ENCODE peak calls at places on chromosome 3, in eight cellular contexts. U is IMR-90; S is GM23338; C is CD8-positive, alpha-beta T cell; F is psoas muscle; T is PC-9; J is AG04450; Q is thoracic aorta. E is an unnamed sample. For H3K27me3, the result is how much of the 10 kb centered on the place peaks cover.

GRCh38 chr3:193884652-193885051 is 251.3 kb upstream of the HES1 start:
- DNase-seq in J (no peak), T (no peak), Q (no peak), U (no peak), C (no peak), S (no peak), F (no peak), E (no peak)

GRCh38 chr3:112651516-112651915 is 10.6 kb upstream of the CCDC80 start:
- DNase-seq in S (no peak), T (no peak), J (no peak), Q (no peak), U (peak), F (no peak), C (no peak), E (no peak)

GRCh38 chr3:43001094-43001553 is 22.0 kb downstream of the GASK1A start:
- DNase-seq in C (no peak), U (peak), Q (peak), T (no peak), J (peak), S (no peak), F (peak), E (peak)

GRCh38 chr3:187264051-187264450 is 27.5 kb downstream of the MASP1 start:
- DNase-seq in S (no peak), Q (no peak), C (no peak), T (peak), J (peak), U (peak), F (no peak), E (no peak)

GRCh38 chr3:133849346-133849745 is 43.7 kb downstream of the SRPRB start:
- DNase-seq in T (no peak), Q (no peak), C (no peak), J (no peak), S (no peak), F (no peak), U (no peak), E (no peak)

GRCh38 chr3:130658666-130659065 is 88.0 kb downstream of the PIK3R4 start:
- DNase-seq in C (no peak), J (no peak), U (peak), Q (no peak), S (no peak), F (no peak), T (no peak), E (no peak)

GRCh38 chr3:150081084-150081483 is 110.4 kb upstream of the PFN2 start:
- DNase-seq in U (peak), S (no peak), Q (no peak), F (no peak), C (no peak), T (no peak), J (no peak), E (no peak)

GRCh38 chr3:139044366-139045210 is at the start of gene PRR23C:
- DNase-seq in J (no peak), Q (no peak), T (no peak), C (no peak), U (no peak), F (no peak), S (peak), E (no peak)

GRCh38 chr3:12750223-12750622 is 8.8 kb downstream of the TMEM40 start:
- DNase-seq in Q (no peak), U (peak), F (no peak), T (peak), C (no peak), S (no peak), J (peak), E (no peak)

GRCh38 chr3:152556731-152557254 is 278.1 kb upstream of the P2RY1 start:
- DNase-seq in S (no peak), U (peak), Q (no peak), T (no peak), J (no peak), C (no peak), F (no peak), E (no peak)

GRCh38 chr3:60708191-60708975 is 542.9 kb downstream of the FHIT start:
- DNase-seq in J (peak), U (peak), C (no peak), S (no peak), Q (no peak), T (no peak), F (no peak), E (no peak)

GRCh38 chr3:188559069-188559410 is 405.1 kb downstream of the LPP start:
- DNase-seq in C (no peak), J (no peak), T (no peak), U (no peak), Q (no peak), F (no peak), S (no peak), E (no peak)

GRCh38 chr3:49157289-49157688 is 8.8 kb downstream of the CCDC71 start:
- DNase-seq in F (no peak), S (no peak), U (no peak), J (no peak), Q (no peak), C (no peak), T (no peak), E (no peak)

GRCh38 chr3:189132125-189132744 is 39.5 kb upstream of the TPRG1 start:
- DNase-seq in F (no peak), C (peak), S (no peak), U (peak), T (peak), J (peak), Q (peak), E (no peak)

GRCh38 chr3:33758874-33759273 is 39.6 kb upstream of the PDCD6IP start:
- DNase-seq in S (no peak), F (no peak), C (no peak), U (no peak), Q (no peak), T (no peak), J (no peak), E (no peak)

GRCh38 chr3:153138267-153139210 is 23.5 kb upstream of the RAP2B start:
- DNase-seq in Q (peak), U (peak), J (peak), S (peak), F (peak), C (no peak), T (peak), E (peak)

GRCh38 chr3:46386206-46386605 is 15.5 kb downstream of the CCR5 start:
- DNase-seq in T (peak), C (peak), J (no peak), Q (no peak), S (no peak), U (peak), F (no peak), E (no peak)

GRCh38 chr3:46549408-46549904 is 16.6 kb downstream of the LRRC2 start:
- DNase-seq in F (no peak), Q (no peak), S (peak), J (no peak), T (no peak), U (no peak), C (no peak), E (no peak)

GRCh38 chr3:25021816-25022215 is 406.2 kb upstream of the RARB start:
- DNase-seq in F (no peak), C (no peak), Q (no peak), S (peak), J (no peak), U (peak), T (no peak), E (no peak)

GRCh38 chr3:186060222-186060621 is 48.7 kb downstream of the ETV5 start:
- DNase-seq in S (no peak), U (no peak), Q (no peak), F (no peak), T (no peak), C (no peak), J (no peak), E (no peak)

GRCh38 chr3:122880173-122880572 is 85.3 kb downstream of the SLC49A4 start:
- DNase-seq in F (no peak), C (no peak), J (no peak), T (no peak), Q (no peak), U (no peak), S (no peak), E (no peak)

GRCh38 chr3:112074616-112075497 is 11.3 kb upstream of the C3orf52 start:
- DNase-seq in F (no peak), S (no peak), T (peak), J (peak), U (peak), Q (no peak), C (peak), E (no peak)

GRCh38 chr3:80230954-80231353 is 463.2 kb upstream of the ROBO1 start:
- DNase-seq in J (no peak), C (no peak), U (no peak), T (no peak), Q (no peak), S (no peak), F (no peak), E (no peak)

GRCh38 chr3:56796202-56796601 is 5.5 kb downstream of the ARHGEF3 start:
- DNase-seq in U (peak), F (no peak), Q (no peak), J (no peak), T (no peak), C (no peak), S (no peak), E (no peak)

GRCh38 chr3:75294124-75294523 is 370.0 kb upstream of the FRG2C start:
- DNase-seq in J (peak), T (peak), U (peak), F (no peak), S (peak), C (no peak), Q (no peak), E (no peak)

GRCh38 chr3:57575966-57576610 is 20.0 kb downstream of the PDE12 start:
- DNase-seq in C (no peak), S (no peak), T (no peak), U (no peak), F (no peak), Q (no peak), J (no peak), E (no peak)

GRCh38 chr3:125398952-125399351 is 23.8 kb upstream of the ZNF148 start:
- DNase-seq in F (no peak), T (peak), U (no peak), S (peak), J (no peak), Q (no peak), C (no peak), E (no peak)

GRCh38 chr3:73086071-73086494 is 24.6 kb downstream of the EBLN2 start:
- DNase-seq in Q (no peak), J (peak), U (peak), S (peak), T (peak), C (peak), F (no peak), E (no peak)

GRCh38 chr3:13308406-13308805 is 111.7 kb downstream of the NUP210 start:
- DNase-seq in F (peak), U (peak), T (peak), S (peak), C (peak), J (no peak), Q (no peak), E (no peak)

GRCh38 chr3:151037746-151038145 is 47.7 kb upstream of the MED12L start:
- DNase-seq in F (peak), U (peak), S (no peak), C (no peak), J (peak), Q (no peak), T (peak), E (no peak)

GRCh38 chr3:4633078-4634004 is 140.2 kb downstream of the ITPR1 start:
- DNase-seq in F (no peak), T (peak), Q (no peak), U (peak), S (peak), C (no peak), J (peak), E (no peak)

GRCh38 chr3:132597660-132598059 is 590 bp downstream of the ACKR4 start:
- DNase-seq in S (no peak), Q (no peak), T (no peak), C (no peak), U (no peak), F (no peak), J (no peak), E (no peak)

GRCh38 chr3:188583476-188584161 is 429.7 kb downstream of the LPP start:
- DNase-seq in J (no peak), F (no peak), S (no peak), U (peak), C (no peak), Q (no peak), T (no peak), E (no peak)

GRCh38 chr3:127997961-127998360 is 54.3 kb upstream of the SEC61A1 start:
- DNase-seq in U (no peak), Q (no peak), T (no peak), J (no peak), C (no peak), F (no peak), S (no peak), E (no peak)

GRCh38 chr3:190883141-190883540 is 20.6 kb upstream of the GMNC start:
- DNase-seq in S (no peak), U (no peak), F (no peak), C (no peak), T (no peak), J (no peak), Q (no peak), E (no peak)

GRCh38 chr3:86988235-86988634 is 2.7 kb downstream of the VGLL3 start:
- DNase-seq in J (no peak), Q (no peak), U (peak), S (no peak), C (no peak), T (no peak), F (no peak), E (no peak)

GRCh38 chr3:155737844-155738460 is 6.9 kb downstream of the PLCH1 start:
- DNase-seq in C (no peak), J (no peak), S (peak), F (no peak), U (no peak), T (no peak), Q (no peak), E (no peak)

DNA sequence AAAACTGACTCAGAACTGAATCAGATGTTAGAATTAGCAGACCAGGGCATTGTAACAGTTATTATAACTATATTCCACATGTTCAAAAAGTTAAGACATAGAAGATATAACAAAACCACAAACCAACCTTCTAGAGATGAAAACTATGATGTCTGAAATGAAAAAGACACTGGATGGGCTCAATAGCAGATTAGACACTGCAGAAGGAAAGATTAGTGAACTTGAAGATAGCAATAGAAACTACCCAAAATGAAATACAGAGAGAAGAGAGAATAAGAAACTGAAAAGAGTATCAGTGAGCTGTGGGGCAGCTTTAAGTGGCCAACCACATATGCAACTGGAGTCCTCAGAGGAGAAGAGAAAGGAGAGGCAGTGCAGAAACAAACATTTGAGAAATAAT is 132.0 kb upstream of the ATP2B2 start:
- DNase-seq in Q (no peak), T (no peak), U (no peak), J (no peak), S (no peak), F (no peak), C (no peak), E (no peak)
- H3K27me3 ChIP-seq in Q (under half), T (half or more), U (under half), J (under half), S (under half), F (under half), C (under half), E (under half)

GRCh38 chr3:159895430-159895829 is 93.2 kb upstream of the IL12A start:
- DNase-seq in F (no peak), J (no peak), C (no peak), Q (no peak), S (no peak), T (no peak), U (no peak), E (no peak)

GRCh38 chr3:159897331-159898075 is 91.1 kb upstream of the IL12A start:
- DNase-seq in C (no peak), J (no peak), T (no peak), F (no peak), U (peak), S (no peak), Q (no peak), E (no peak)

GRCh38 chr3:159898147-159898546 is 90.5 kb upstream of the IL12A start:
- DNase-seq in Q (no peak), U (no peak), J (no peak), T (no peak), C (no peak), F (no peak), S (no peak), E (no peak)

GRCh38 chr3:159894386-159894785 is 94.2 kb upstream of the IL12A start:
- DNase-seq in J (no peak), F (no peak), C (no peak), S (no peak), U (no peak), Q (no peak), T (no peak), E (no peak)

GRCh38 chr3:159896543-159896942 is 92.1 kb upstream of the IL12A start:
- DNase-seq in C (no peak), Q (no peak), S (no peak), F (no peak), T (no peak), J (no peak), U (no peak), E (no peak)
- H3K27me3 ChIP-seq in C (under half), Q (under half), S (under half), F (under half), T (under half), J (under half), U (under half), E (under half)

GRCh38 chr3:78116874-78117273 is 1077.0 kb downstream of the ROBO2 start:
- DNase-seq in T (no peak), F (no peak), Q (no peak), C (no peak), U (no peak), S (no peak), J (no peak), E (no peak)
- H3K27me3 ChIP-seq in T (under half), F (under half), Q (under half), C (under half), U (under half), S (under half), J (under half), E (under half)

GRCh38 chr3:27521872-27522265 is 37.7 kb upstream of the SLC4A7 start:
- DNase-seq in J (no peak), C (no peak), T (no peak), U (no peak), Q (no peak), S (no peak), F (no peak), E (no peak)
- H3K27me3 ChIP-seq in J (under half), C (under half), T (under half), U (under half), Q (under half), S (under half), F (under half), E (under half)

GRCh38 chr3:129018271-129018670 is 17.2 kb downstream of the EFCC1 start:
- DNase-seq in S (no peak), F (no peak), Q (no peak), C (no peak), J (no peak), T (no peak), U (no peak), E (no peak)
- H3K27me3 ChIP-seq in S (under half), F (under half), Q (under half), C (under half), J (under half), T (under half), U (under half), E (under half)

GRCh38 chr3:145058483-145058882 is 1086.9 kb downstream of the DIPK2A start:
- DNase-seq in T (no peak), J (no peak), C (no peak), Q (no peak), S (no peak), F (no peak), U (no peak), E (no peak)
- H3K27me3 ChIP-seq in T (under half), J (under half), C (under half), Q (under half), S (under half), F (under half), U (under half), E (under half)

GRCh38 chr3:38636464-38636863 is 13.0 kb downstream of the SCN5A start:
- DNase-seq in Q (no peak), S (peak), J (no peak), T (peak), U (no peak), F (no peak), C (no peak), E (no peak)

GRCh38 chr3:38634133-38634532 is 15.4 kb downstream of the SCN5A start:
- DNase-seq in T (peak), J (no peak), U (peak), C (no peak), F (peak), S (no peak), Q (no peak), E (no peak)

GRCh38 chr3:38630591-38630990 is 18.9 kb downstream of the SCN5A start:
- DNase-seq in U (no peak), T (no peak), J (no peak), S (no peak), Q (no peak), F (no peak), C (no peak), E (no peak)

GRCh38 chr3:38630070-38630469 is 19.4 kb downstream of the SCN5A start:
- DNase-seq in F (no peak), U (no peak), T (no peak), J (no peak), C (no peak), Q (no peak), S (no peak), E (no peak)

DNA sequence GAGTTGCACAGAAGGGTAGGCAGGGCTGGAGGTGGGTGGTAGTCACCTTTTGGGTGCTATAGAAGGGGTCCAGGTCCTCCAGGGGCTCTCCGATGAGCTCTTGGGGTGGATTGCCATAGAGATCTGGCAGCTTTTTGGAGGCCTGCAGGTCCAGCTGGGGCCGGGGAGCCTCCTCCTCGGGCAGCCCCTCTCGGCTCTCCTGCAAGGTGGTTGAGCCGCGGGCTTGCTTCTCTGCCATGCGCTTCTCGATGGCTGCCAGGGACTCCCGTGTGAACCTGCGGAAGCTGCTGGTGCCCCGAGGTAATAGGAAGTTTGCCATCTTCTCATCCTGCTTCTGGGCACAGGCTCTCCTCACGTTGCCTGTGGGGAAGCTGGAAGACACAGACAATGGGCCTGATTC is 16.5 kb downstream of the SCN5A start:
- DNase-seq in F (no peak), U (no peak), C (no peak), T (no peak), Q (no peak), S (no peak), J (no peak), E (no peak)
- H3K27me3 ChIP-seq in F (under half), U (under half), C (under half), T (under half), Q (under half), S (under half), J (under half), E (under half)

GRCh38 chr3:195020185-195020584 is 250.8 kb downstream of the XXYLT1 start:
- DNase-seq in T (no peak), Q (no peak), F (no peak), S (no peak), U (no peak), C (no peak), J (no peak), E (no peak)
- H3K27me3 ChIP-seq in T (under half), Q (under half), F (under half), S (under half), U (under half), C (under half), J (under half), E (under half)

DNA sequence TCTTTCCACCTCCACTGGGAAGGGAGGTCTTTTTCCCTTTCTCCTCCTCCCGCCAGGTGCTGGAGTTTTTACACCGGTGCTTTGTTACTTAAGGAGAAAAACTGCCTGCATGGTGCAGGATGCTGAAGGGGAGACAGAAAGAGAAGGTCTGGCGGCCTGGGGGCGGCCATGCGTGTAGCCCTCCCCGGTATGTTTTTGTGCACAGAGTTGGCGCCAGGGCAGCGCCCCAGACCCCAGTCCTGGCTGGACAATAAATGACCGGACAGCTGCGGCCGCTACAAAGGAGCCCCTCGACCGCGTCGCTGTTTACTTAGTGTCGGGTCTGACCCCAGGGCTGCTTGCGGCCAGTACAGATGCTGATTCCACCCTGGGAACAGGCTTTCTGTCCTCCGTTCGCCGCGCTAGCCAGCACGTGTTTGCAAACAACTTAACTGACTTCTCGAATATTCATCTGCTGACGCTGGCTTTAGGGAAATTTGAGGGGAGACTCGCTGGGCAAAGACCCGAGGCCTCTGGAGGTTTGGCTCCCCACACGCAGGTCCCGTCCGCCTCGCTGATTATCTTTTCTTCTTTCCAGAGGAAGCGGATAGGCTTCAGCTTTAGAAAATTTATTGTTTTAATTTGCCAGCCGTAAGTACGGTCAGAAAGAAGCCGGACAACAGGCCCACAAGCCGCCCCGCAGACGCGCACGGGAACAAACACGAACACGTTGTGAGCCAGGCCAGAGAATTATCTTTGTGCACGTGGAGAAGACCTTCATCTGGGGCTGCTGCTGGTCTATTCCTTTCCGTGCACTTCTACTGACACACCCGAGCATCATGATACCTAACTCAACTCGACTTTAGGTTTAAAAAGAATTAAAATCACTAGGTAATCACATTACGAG is 46.9 kb downstream of the ZIC4 start:
- DNase-seq in S (peak), F (no peak), U (no peak), C (no peak), J (no peak), Q (no peak), T (no peak), E (no peak)
- H3K27me3 ChIP-seq in S (half or more), F (half or more), U (half or more), C (under half), J (half or more), Q (under half), T (under half), E (under half)

E was measured in ascending aorta.